ENCODE peak calls at places on chromosome 5, in five cellular contexts. One of them, this sample, is unnamed.

GRCh38 chr5:18772475-18772874 is 1138.2 kb downstream of the TAF11L14 start:
- DNase-seq in activated effector memory CD4-positive, alpha-beta T cell treated with Interleukin-2 at 50 U/mL for 16 hours: no peak
- DNase-seq in islet precursor cell: no peak
- DNase-seq in cardiac muscle cell: no peak
- DNase-seq in fibroblast of lung: peak; percentile 37
- DNase-seq in this sample: peak; percentile 2

GRCh38 chr5:138870611-138871010 is 4.5 kb downstream of the LRRTM2 start:
- DNase-seq in fibroblast of lung: peak; percentile 19
- DNase-seq in activated effector memory CD4-positive, alpha-beta T cell treated with Interleukin-2 at 50 U/mL for 16 hours: no peak
- DNase-seq in islet precursor cell: no peak
- DNase-seq in cardiac muscle cell: no peak
- DNase-seq in this sample: no peak

GRCh38 chr5:164763211-164763610 is 1257.8 kb downstream of the MAT2B start:
- DNase-seq in islet precursor cell: peak; percentile 71
- DNase-seq in fibroblast of lung: no peak
- DNase-seq in cardiac muscle cell: no peak
- DNase-seq in activated effector memory CD4-positive, alpha-beta T cell treated with Interleukin-2 at 50 U/mL for 16 hours: no peak
- DNase-seq in this sample: no peak

GRCh38 chr5:168472329-168472728 is 13.9 kb upstream of the RARS1 start:
- DNase-seq in activated effector memory CD4-positive, alpha-beta T cell treated with Interleukin-2 at 50 U/mL for 16 hours: no peak
- DNase-seq in islet precursor cell: peak; percentile 88
- DNase-seq in cardiac muscle cell: peak; percentile 96
- DNase-seq in fibroblast of lung: peak; percentile 97
- DNase-seq in this sample: peak; percentile 93

GRCh38 chr5:119274024-119274766 is 81.6 kb upstream of the TNFAIP8 start:
- DNase-seq in fibroblast of lung: peak; percentile 34
- DNase-seq in cardiac muscle cell: no peak
- DNase-seq in activated effector memory CD4-positive, alpha-beta T cell treated with Interleukin-2 at 50 U/mL for 16 hours: no peak
- DNase-seq in islet precursor cell: peak; percentile 97
- DNase-seq in this sample: no peak

GRCh38 chr5:31470608-31471007 is 61.3 kb downstream of the DROSHA start:
- DNase-seq in activated effector memory CD4-positive, alpha-beta T cell treated with Interleukin-2 at 50 U/mL for 16 hours: no peak
- DNase-seq in islet precursor cell: no peak
- DNase-seq in fibroblast of lung: peak; percentile 68
- DNase-seq in cardiac muscle cell: peak; percentile 53
- DNase-seq in this sample: peak; percentile 62

GRCh38 chr5:7392401-7393024 is 3.4 kb upstream of the ADCY2 start:
- DNase-seq in fibroblast of lung: peak; percentile 45
- DNase-seq in cardiac muscle cell: peak; percentile 4
- DNase-seq in activated effector memory CD4-positive, alpha-beta T cell treated with Interleukin-2 at 50 U/mL for 16 hours: no peak
- DNase-seq in islet precursor cell: peak; percentile 69
- DNase-seq in this sample: peak; percentile 3

GRCh38 chr5:159965031-159965837 is 43.7 kb upstream of the TTC1 start:
- DNase-seq in cardiac muscle cell: peak; percentile 72
- DNase-seq in fibroblast of lung: peak; percentile 62
- DNase-seq in activated effector memory CD4-positive, alpha-beta T cell treated with Interleukin-2 at 50 U/mL for 16 hours: no peak
- DNase-seq in islet precursor cell: peak; percentile 86
- DNase-seq in this sample: peak; percentile 75

GRCh38 chr5:1470762-1471211 is 25.5 kb upstream of the SLC6A3 start:
- DNase-seq in islet precursor cell: no peak
- DNase-seq in activated effector memory CD4-positive, alpha-beta T cell treated with Interleukin-2 at 50 U/mL for 16 hours: no peak
- DNase-seq in cardiac muscle cell: no peak
- DNase-seq in fibroblast of lung: no peak
- DNase-seq in this sample: no peak

GRCh38 chr5:73280821-73281746 is 108.1 kb downstream of the TMEM174 start:
- DNase-seq in cardiac muscle cell: peak; percentile 74
- DNase-seq in fibroblast of lung: peak; percentile 89
- DNase-seq in islet precursor cell: no peak
- DNase-seq in activated effector memory CD4-positive, alpha-beta T cell treated with Interleukin-2 at 50 U/mL for 16 hours: no peak
- DNase-seq in this sample: peak; percentile 74

GRCh38 chr5:142280066-142281011 is 44.5 kb downstream of the SPRY4 start:
- DNase-seq in islet precursor cell: peak; percentile 99
- DNase-seq in activated effector memory CD4-positive, alpha-beta T cell treated with Interleukin-2 at 50 U/mL for 16 hours: no peak
- DNase-seq in cardiac muscle cell: peak; percentile 84
- DNase-seq in fibroblast of lung: peak; percentile 86
- DNase-seq in this sample: peak; percentile 83

GRCh38 chr5:92885950-92886349 is 695.1 kb downstream of the NR2F1-AS1 start:
- DNase-seq in activated effector memory CD4-positive, alpha-beta T cell treated with Interleukin-2 at 50 U/mL for 16 hours: no peak
- DNase-seq in cardiac muscle cell: no peak
- DNase-seq in islet precursor cell: peak; percentile 74
- DNase-seq in fibroblast of lung: no peak
- DNase-seq in this sample: no peak

GRCh38 chr5:128537306-128537998 is 593 bp downstream of the FBN2 start:
- DNase-seq in activated effector memory CD4-positive, alpha-beta T cell treated with Interleukin-2 at 50 U/mL for 16 hours: no peak
- DNase-seq in fibroblast of lung: peak; percentile 64
- DNase-seq in islet precursor cell: peak; percentile 78
- DNase-seq in cardiac muscle cell: peak; percentile 83
- DNase-seq in this sample: peak; percentile 81

GRCh38 chr5:94361832-94362754 is 256.3 kb downstream of the KIAA0825 start:
- DNase-seq in activated effector memory CD4-positive, alpha-beta T cell treated with Interleukin-2 at 50 U/mL for 16 hours: no peak
- DNase-seq in islet precursor cell: peak; percentile 63
- DNase-seq in cardiac muscle cell: no peak
- DNase-seq in fibroblast of lung: no peak
- DNase-seq in this sample: no peak

GRCh38 chr5:56211298-56211865 is 21.7 kb downstream of the ANKRD55 start:
- DNase-seq in islet precursor cell: peak; percentile 92
- DNase-seq in cardiac muscle cell: peak; percentile 97
- DNase-seq in activated effector memory CD4-positive, alpha-beta T cell treated with Interleukin-2 at 50 U/mL for 16 hours: no peak
- DNase-seq in fibroblast of lung: peak; percentile 89
- DNase-seq in this sample: peak; percentile 96

GRCh38 chr5:172710695-172711094 is 60.3 kb downstream of the DUSP1 start:
- DNase-seq in fibroblast of lung: no peak
- DNase-seq in activated effector memory CD4-positive, alpha-beta T cell treated with Interleukin-2 at 50 U/mL for 16 hours: no peak
- DNase-seq in islet precursor cell: no peak
- DNase-seq in cardiac muscle cell: no peak
- DNase-seq in this sample: no peak

GRCh38 chr5:169954786-169955185 is 25.5 kb downstream of the INSYN2B start:
- DNase-seq in cardiac muscle cell: no peak
- DNase-seq in fibroblast of lung: no peak
- DNase-seq in islet precursor cell: no peak
- DNase-seq in activated effector memory CD4-positive, alpha-beta T cell treated with Interleukin-2 at 50 U/mL for 16 hours: no peak
- DNase-seq in this sample: no peak

GRCh38 chr5:179160584-179160983 is 100.4 kb downstream of the ZNF354C start:
- DNase-seq in fibroblast of lung: no peak
- DNase-seq in islet precursor cell: peak; percentile 9
- DNase-seq in cardiac muscle cell: no peak
- DNase-seq in activated effector memory CD4-positive, alpha-beta T cell treated with Interleukin-2 at 50 U/mL for 16 hours: no peak
- DNase-seq in this sample: peak; percentile 20

GRCh38 chr5:143065996-143066522 is 295.9 kb downstream of the ARHGAP26 start:
- DNase-seq in cardiac muscle cell: no peak
- DNase-seq in fibroblast of lung: no peak
- DNase-seq in activated effector memory CD4-positive, alpha-beta T cell treated with Interleukin-2 at 50 U/mL for 16 hours: no peak
- DNase-seq in islet precursor cell: no peak
- DNase-seq in this sample: no peak

GRCh38 chr5:166031926-166032325 is 2259.5 kb upstream of the WWC1 start:
- DNase-seq in activated effector memory CD4-positive, alpha-beta T cell treated with Interleukin-2 at 50 U/mL for 16 hours: no peak
- DNase-seq in cardiac muscle cell: no peak
- DNase-seq in islet precursor cell: peak; percentile 65
- DNase-seq in fibroblast of lung: no peak
- DNase-seq in this sample: no peak

GRCh38 chr5:167952278-167952990 is 339.0 kb upstream of the WWC1 start:
- DNase-seq in islet precursor cell: peak; percentile 93
- DNase-seq in cardiac muscle cell: no peak
- DNase-seq in fibroblast of lung: no peak
- DNase-seq in activated effector memory CD4-positive, alpha-beta T cell treated with Interleukin-2 at 50 U/mL for 16 hours: no peak
- DNase-seq in this sample: no peak

GRCh38 chr5:69331528-69332445 is 814 bp downstream of the CCDC125 start:
- DNase-seq in fibroblast of lung: no peak
- DNase-seq in cardiac muscle cell: no peak
- DNase-seq in activated effector memory CD4-positive, alpha-beta T cell treated with Interleukin-2 at 50 U/mL for 16 hours: no peak
- DNase-seq in islet precursor cell: no peak
- DNase-seq in this sample: no peak

GRCh38 chr5:131794596-131794995 is 2.2 kb downstream of the FNIP1 start:
- DNase-seq in fibroblast of lung: no peak
- DNase-seq in activated effector memory CD4-positive, alpha-beta T cell treated with Interleukin-2 at 50 U/mL for 16 hours: no peak
- DNase-seq in cardiac muscle cell: no peak
- DNase-seq in islet precursor cell: no peak
- DNase-seq in this sample: no peak

GRCh38 chr5:169716287-169716686 is 79.2 kb downstream of the DOCK2 start:
- DNase-seq in islet precursor cell: no peak
- DNase-seq in cardiac muscle cell: peak; percentile 86
- DNase-seq in fibroblast of lung: peak; percentile 79
- DNase-seq in activated effector memory CD4-positive, alpha-beta T cell treated with Interleukin-2 at 50 U/mL for 16 hours: no peak
- DNase-seq in this sample: peak; percentile 83

GRCh38 chr5:42718591-42718990 is 38.0 kb upstream of the CCDC152 start:
- DNase-seq in cardiac muscle cell: peak; percentile 30
- DNase-seq in fibroblast of lung: peak; percentile 65
- DNase-seq in activated effector memory CD4-positive, alpha-beta T cell treated with Interleukin-2 at 50 U/mL for 16 hours: no peak
- DNase-seq in islet precursor cell: no peak
- DNase-seq in this sample: peak; percentile 10

GRCh38 chr5:132474131-132474723 is 16.3 kb downstream of the IRF1 start:
- DNase-seq in activated effector memory CD4-positive, alpha-beta T cell treated with Interleukin-2 at 50 U/mL for 16 hours: no peak
- DNase-seq in islet precursor cell: no peak
- DNase-seq in cardiac muscle cell: no peak
- DNase-seq in fibroblast of lung: no peak
- DNase-seq in this sample: no peak

GRCh38 chr5:31415009-31415923 is 116.6 kb downstream of the DROSHA start:
- DNase-seq in fibroblast of lung: no peak
- DNase-seq in cardiac muscle cell: no peak
- DNase-seq in activated effector memory CD4-positive, alpha-beta T cell treated with Interleukin-2 at 50 U/mL for 16 hours: no peak
- DNase-seq in islet precursor cell: no peak
- DNase-seq in this sample: peak; percentile 19

GRCh38 chr5:132830436-132831094 is at the start of gene SHROOM1:
- DNase-seq in cardiac muscle cell: peak; percentile 66
- DNase-seq in fibroblast of lung: peak; percentile 62
- DNase-seq in activated effector memory CD4-positive, alpha-beta T cell treated with Interleukin-2 at 50 U/mL for 16 hours: no peak
- DNase-seq in islet precursor cell: peak; percentile 86
- DNase-seq in this sample: peak; percentile 43

GRCh38 chr5:133372306-133373008 is 239.9 kb downstream of the FSTL4 start:
- DNase-seq in cardiac muscle cell: no peak
- DNase-seq in islet precursor cell: peak; percentile 49
- DNase-seq in fibroblast of lung: no peak
- DNase-seq in activated effector memory CD4-positive, alpha-beta T cell treated with Interleukin-2 at 50 U/mL for 16 hours: no peak
- DNase-seq in this sample: no peak

GRCh38 chr5:155116456-155117251 is 103.1 kb downstream of the KIF4B start:
- DNase-seq in cardiac muscle cell: no peak
- DNase-seq in fibroblast of lung: no peak
- DNase-seq in islet precursor cell: no peak
- DNase-seq in activated effector memory CD4-positive, alpha-beta T cell treated with Interleukin-2 at 50 U/mL for 16 hours: no peak
- DNase-seq in this sample: no peak

GRCh38 chr5:57895766-57896165 is 413.2 kb upstream of the ACTBL2 start:
- DNase-seq in activated effector memory CD4-positive, alpha-beta T cell treated with Interleukin-2 at 50 U/mL for 16 hours: no peak
- DNase-seq in fibroblast of lung: peak; percentile 70
- DNase-seq in islet precursor cell: no peak
- DNase-seq in cardiac muscle cell: peak; percentile 44
- DNase-seq in this sample: peak; percentile 21

GRCh38 chr5:177364159-177364962 is 6.6 kb downstream of the RGS14 start:
- DNase-seq in cardiac muscle cell: peak; percentile 40
- DNase-seq in fibroblast of lung: no peak
- DNase-seq in activated effector memory CD4-positive, alpha-beta T cell treated with Interleukin-2 at 50 U/mL for 16 hours: no peak
- DNase-seq in islet precursor cell: no peak
- DNase-seq in this sample: peak; percentile 43

GRCh38 chr5:149310947-149311675 is 34.2 kb upstream of the GRPEL2 start:
- DNase-seq in activated effector memory CD4-positive, alpha-beta T cell treated with Interleukin-2 at 50 U/mL for 16 hours: no peak
- DNase-seq in islet precursor cell: no peak
- DNase-seq in cardiac muscle cell: peak; percentile 89
- DNase-seq in fibroblast of lung: peak; percentile 67
- DNase-seq in this sample: peak; percentile 94

GRCh38 chr5:16570121-16570815 is 46.5 kb downstream of the RETREG1 start:
- DNase-seq in activated effector memory CD4-positive, alpha-beta T cell treated with Interleukin-2 at 50 U/mL for 16 hours: no peak
- DNase-seq in cardiac muscle cell: peak; percentile 64
- DNase-seq in islet precursor cell: no peak
- DNase-seq in fibroblast of lung: peak; percentile 62
- DNase-seq in this sample: peak; percentile 44

GRCh38 chr5:73363911-73364730 is 84.5 kb downstream of the FOXD1 start:
- DNase-seq in cardiac muscle cell: peak; percentile 76
- DNase-seq in islet precursor cell: no peak
- DNase-seq in fibroblast of lung: peak; percentile 83
- DNase-seq in activated effector memory CD4-positive, alpha-beta T cell treated with Interleukin-2 at 50 U/mL for 16 hours: no peak
- DNase-seq in this sample: peak; percentile 83

GRCh38 chr5:2299388-2300220 is 416.9 kb upstream of the IRX4 start:
- DNase-seq in activated effector memory CD4-positive, alpha-beta T cell treated with Interleukin-2 at 50 U/mL for 16 hours: no peak
- DNase-seq in islet precursor cell: no peak
- DNase-seq in fibroblast of lung: no peak
- DNase-seq in cardiac muscle cell: no peak
- DNase-seq in this sample: no peak

GRCh38 chr5:40258205-40258604 is 421.5 kb upstream of the PTGER4 start:
- DNase-seq in fibroblast of lung: no peak
- DNase-seq in activated effector memory CD4-positive, alpha-beta T cell treated with Interleukin-2 at 50 U/mL for 16 hours: no peak
- DNase-seq in cardiac muscle cell: peak; percentile 20
- DNase-seq in islet precursor cell: no peak
- DNase-seq in this sample: peak; percentile 34

GRCh38 chr5:168407222-168407621 is 79.0 kb upstream of the RARS1 start:
- DNase-seq in islet precursor cell: no peak
- DNase-seq in activated effector memory CD4-positive, alpha-beta T cell treated with Interleukin-2 at 50 U/mL for 16 hours: no peak
- DNase-seq in fibroblast of lung: peak; percentile 44
- DNase-seq in cardiac muscle cell: peak; percentile 48
- DNase-seq in this sample: no peak

This sample was measured in fibroblast of pulmonary artery.